ENCODE peak calls at places on chromosomes 11 and 22, in nine cellular contexts. One of them, this sample, is unnamed.

GRCh38 chr22:36770116-36770945 is 5.6 kb downstream of the IFT27 start:
- DNase-seq in stomach: no peak
- DNase-seq in IMR-90: no peak
- DNase-seq in heart left ventricle: no peak
- DNase-seq in A549: no peak
- DNase-seq in body of pancreas: no peak
- DNase-seq in lower leg skin: peak; percentile 82
- DNase-seq in HCT116: no peak
- DNase-seq in tibial nerve: no peak
- DNase-seq in this sample: no peak

GRCh38 chr11:74742070-74742469 is 6.6 kb upstream of the RNF169 start:
- DNase-seq in stomach: no peak
- DNase-seq in IMR-90: no peak
- DNase-seq in heart left ventricle: no peak
- DNase-seq in A549: no peak
- DNase-seq in body of pancreas: no peak
- DNase-seq in lower leg skin: no peak
- DNase-seq in HCT116: no peak
- DNase-seq in tibial nerve: no peak
- DNase-seq in this sample: no peak

GRCh38 chr11:121909571-121909970 is 206.4 kb downstream of the BLID start:
- DNase-seq in stomach: no peak
- DNase-seq in IMR-90: no peak
- DNase-seq in heart left ventricle: no peak
- DNase-seq in A549: no peak
- DNase-seq in body of pancreas: no peak
- DNase-seq in lower leg skin: no peak
- DNase-seq in HCT116: no peak
- DNase-seq in tibial nerve: no peak
- DNase-seq in this sample: no peak

GRCh38 chr22:20111045-20111688 is 4.7 kb upstream of the RANBP1 start:
- DNase-seq in stomach: no peak
- DNase-seq in IMR-90: peak; percentile 5
- DNase-seq in heart left ventricle: no peak
- DNase-seq in A549: peak; percentile 65
- DNase-seq in body of pancreas: no peak
- DNase-seq in lower leg skin: no peak
- DNase-seq in HCT116: peak; percentile 51
- DNase-seq in tibial nerve: no peak
- DNase-seq in this sample: no peak

GRCh38 chr11:66542362-66542761 is 3.5 kb downstream of the ZDHHC24 start:
- DNase-seq in stomach: no peak
- DNase-seq in IMR-90: peak; percentile 34
- DNase-seq in heart left ventricle: no peak
- DNase-seq in A549: no peak
- DNase-seq in body of pancreas: no peak
- DNase-seq in lower leg skin: no peak
- DNase-seq in HCT116: no peak
- DNase-seq in tibial nerve: no peak
- DNase-seq in this sample: no peak

GRCh38 chr22:21775061-21775460 is 39.5 kb upstream of the YPEL1 start:
- DNase-seq in stomach: no peak
- DNase-seq in IMR-90: peak; percentile 61
- DNase-seq in heart left ventricle: no peak
- DNase-seq in A549: no peak
- DNase-seq in body of pancreas: no peak
- DNase-seq in lower leg skin: peak; percentile 49
- DNase-seq in HCT116: no peak
- DNase-seq in tibial nerve: no peak
- DNase-seq in this sample: no peak

GRCh38 chr11:65047581-65048422 is 6.8 kb downstream of the SAC3D1 start:
- DNase-seq in stomach: no peak
- DNase-seq in IMR-90: no peak
- DNase-seq in heart left ventricle: peak; percentile 38
- DNase-seq in A549: no peak
- DNase-seq in body of pancreas: no peak
- DNase-seq in lower leg skin: peak; percentile 88
- DNase-seq in HCT116: no peak
- DNase-seq in tibial nerve: peak; percentile 19
- DNase-seq in this sample: no peak

GRCh38 chr11:33059331-33060007 is 20.1 kb downstream of the TCP11L1 start:
- DNase-seq in stomach: no peak
- DNase-seq in IMR-90: no peak
- DNase-seq in heart left ventricle: no peak
- DNase-seq in A549: no peak
- DNase-seq in body of pancreas: no peak
- DNase-seq in lower leg skin: no peak
- DNase-seq in HCT116: no peak
- DNase-seq in tibial nerve: no peak
- DNase-seq in this sample: no peak

DNA sequence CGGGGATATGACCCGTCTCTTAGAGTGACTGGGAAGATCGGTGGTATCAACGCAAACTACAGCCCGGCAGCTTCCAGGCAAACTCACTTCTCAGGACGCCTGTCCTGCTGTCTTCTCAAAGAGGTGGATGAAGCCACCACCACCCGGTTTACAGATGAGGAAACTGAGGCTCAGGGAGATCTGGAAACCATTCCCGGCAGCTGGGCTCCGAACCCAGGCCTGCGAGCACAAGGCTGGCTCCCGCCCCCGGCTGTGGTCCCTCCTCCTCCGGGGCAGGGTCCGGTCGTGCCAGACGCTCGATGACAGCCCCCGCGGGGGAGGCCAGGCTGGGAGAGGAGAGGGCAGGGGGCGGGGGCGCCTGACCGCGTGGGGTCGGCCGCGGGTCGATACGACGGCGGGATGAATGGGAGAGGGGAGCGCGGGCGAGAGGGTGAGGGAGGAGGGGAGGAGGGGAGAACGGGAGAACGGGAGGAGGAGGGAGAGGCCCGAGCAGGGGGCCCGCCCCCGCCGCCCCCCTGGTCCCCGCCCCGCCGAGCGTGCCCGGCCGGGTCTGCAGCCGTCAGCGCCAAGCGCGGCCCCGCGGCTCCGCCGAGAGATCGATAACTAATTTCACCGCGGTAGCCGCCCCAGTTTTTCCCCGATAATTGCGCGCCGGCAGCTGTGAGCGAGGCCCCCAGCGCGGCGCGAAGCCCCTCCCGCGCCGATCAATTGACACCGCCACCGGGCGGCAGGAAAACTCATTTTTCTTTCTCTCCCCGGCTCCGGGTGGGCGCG is 14.0 kb downstream of the IGLL1 start:
- DNase-seq in stomach: no peak
- DNase-seq in IMR-90: no peak
- DNase-seq in heart left ventricle: no peak
- DNase-seq in A549: no peak
- DNase-seq in body of pancreas: peak; percentile 38
- DNase-seq in lower leg skin: no peak
- DNase-seq in HCT116: no peak
- DNase-seq in tibial nerve: no peak
- DNase-seq in this sample: no peak
- TF ChIP-seq CTCF in stomach: no peak
- TF ChIP-seq CTCF in IMR-90: no peak
- TF ChIP-seq CTCF in heart left ventricle: no peak
- TF ChIP-seq CTCF in A549: no peak
- TF ChIP-seq CTCF in body of pancreas: no peak
- TF ChIP-seq CTCF in lower leg skin: no peak
- TF ChIP-seq CTCF in HCT116: no peak
- TF ChIP-seq CTCF in tibial nerve: no peak
- TF ChIP-seq CTCF in this sample: no peak

GRCh38 chr11:44376423-44376822 is 66.5 kb upstream of the ALX4 start:
- DNase-seq in stomach: no peak
- DNase-seq in IMR-90: no peak
- DNase-seq in heart left ventricle: no peak
- DNase-seq in A549: no peak
- DNase-seq in body of pancreas: no peak
- DNase-seq in lower leg skin: peak; percentile 46
- DNase-seq in HCT116: no peak
- DNase-seq in tibial nerve: no peak
- DNase-seq in this sample: no peak

GRCh38 chr11:44368886-44369285 is 58.9 kb upstream of the ALX4 start:
- DNase-seq in stomach: no peak
- DNase-seq in IMR-90: no peak
- DNase-seq in heart left ventricle: no peak
- DNase-seq in A549: no peak
- DNase-seq in body of pancreas: no peak
- DNase-seq in lower leg skin: no peak
- DNase-seq in HCT116: no peak
- DNase-seq in tibial nerve: no peak
- DNase-seq in this sample: no peak

GRCh38 chr11:44374001-44374400 is 64.1 kb upstream of the ALX4 start:
- DNase-seq in stomach: no peak
- DNase-seq in IMR-90: no peak
- DNase-seq in heart left ventricle: no peak
- DNase-seq in A549: no peak
- DNase-seq in body of pancreas: no peak
- DNase-seq in lower leg skin: peak; percentile 39
- DNase-seq in HCT116: no peak
- DNase-seq in tibial nerve: no peak
- DNase-seq in this sample: no peak

GRCh38 chr11:44372989-44373388 is 63.0 kb upstream of the ALX4 start:
- DNase-seq in stomach: no peak
- DNase-seq in IMR-90: no peak
- DNase-seq in heart left ventricle: no peak
- DNase-seq in A549: no peak
- DNase-seq in body of pancreas: no peak
- DNase-seq in lower leg skin: peak; percentile 9
- DNase-seq in HCT116: no peak
- DNase-seq in tibial nerve: no peak
- DNase-seq in this sample: no peak

DNA sequence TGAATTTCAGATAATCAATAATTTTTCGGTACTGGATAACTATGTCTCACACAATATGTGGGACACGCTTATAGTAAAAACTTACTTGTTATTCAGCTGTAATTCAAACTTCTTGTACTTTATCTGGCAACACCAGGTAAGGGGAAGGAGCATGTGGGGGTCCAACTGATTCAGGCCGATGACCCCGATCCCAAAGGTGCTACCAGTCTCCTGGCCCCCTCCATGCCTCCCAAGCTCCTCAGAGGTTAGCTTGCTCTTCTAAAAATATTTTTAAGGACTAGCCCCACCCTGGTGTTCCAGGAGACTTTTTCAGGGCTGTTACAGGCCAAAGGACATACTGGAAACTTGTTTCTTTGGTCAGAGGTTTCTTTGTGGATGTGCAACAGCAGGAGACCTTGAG is 61.8 kb upstream of the ALX4 start:
- DNase-seq in stomach: no peak
- DNase-seq in IMR-90: no peak
- DNase-seq in heart left ventricle: no peak
- DNase-seq in A549: no peak
- DNase-seq in body of pancreas: no peak
- DNase-seq in lower leg skin: no peak
- DNase-seq in HCT116: no peak
- DNase-seq in tibial nerve: no peak
- DNase-seq in this sample: no peak
- TF ChIP-seq POLR2A in stomach: no peak
- TF ChIP-seq POLR2A in IMR-90: no peak
- TF ChIP-seq POLR2A in heart left ventricle: no peak
- TF ChIP-seq POLR2A in A549: no peak
- TF ChIP-seq POLR2A in body of pancreas: no peak
- TF ChIP-seq POLR2A in lower leg skin: no peak
- TF ChIP-seq POLR2A in HCT116: no peak
- TF ChIP-seq POLR2A in tibial nerve: no peak
- TF ChIP-seq POLR2A in this sample: no peak

GRCh38 chr22:50014053-50014501 is 1.5 kb upstream of the IL17REL start:
- DNase-seq in stomach: no peak
- DNase-seq in IMR-90: no peak
- DNase-seq in heart left ventricle: no peak
- DNase-seq in A549: no peak
- DNase-seq in body of pancreas: no peak
- DNase-seq in lower leg skin: no peak
- DNase-seq in HCT116: no peak
- DNase-seq in tibial nerve: no peak
- DNase-seq in this sample: no peak

GRCh38 chr22:50016988-50017700 is 4.6 kb upstream of the IL17REL start:
- DNase-seq in stomach: peak; percentile 63
- DNase-seq in IMR-90: no peak
- DNase-seq in heart left ventricle: no peak
- DNase-seq in A549: no peak
- DNase-seq in body of pancreas: peak; percentile 5
- DNase-seq in lower leg skin: no peak
- DNase-seq in HCT116: no peak
- DNase-seq in tibial nerve: no peak
- DNase-seq in this sample: no peak

GRCh38 chr22:50016308-50016987 is 3.9 kb upstream of the IL17REL start:
- DNase-seq in stomach: no peak
- DNase-seq in IMR-90: no peak
- DNase-seq in heart left ventricle: no peak
- DNase-seq in A549: no peak
- DNase-seq in body of pancreas: peak; percentile 3
- DNase-seq in lower leg skin: no peak
- DNase-seq in HCT116: no peak
- DNase-seq in tibial nerve: no peak
- DNase-seq in this sample: no peak

GRCh38 chr22:50015451-50016307 is 3.1 kb upstream of the IL17REL start:
- DNase-seq in stomach: no peak
- DNase-seq in IMR-90: no peak
- DNase-seq in heart left ventricle: no peak
- DNase-seq in A549: no peak
- DNase-seq in body of pancreas: peak; percentile 3
- DNase-seq in lower leg skin: no peak
- DNase-seq in HCT116: no peak
- DNase-seq in tibial nerve: no peak
- DNase-seq in this sample: no peak

DNA sequence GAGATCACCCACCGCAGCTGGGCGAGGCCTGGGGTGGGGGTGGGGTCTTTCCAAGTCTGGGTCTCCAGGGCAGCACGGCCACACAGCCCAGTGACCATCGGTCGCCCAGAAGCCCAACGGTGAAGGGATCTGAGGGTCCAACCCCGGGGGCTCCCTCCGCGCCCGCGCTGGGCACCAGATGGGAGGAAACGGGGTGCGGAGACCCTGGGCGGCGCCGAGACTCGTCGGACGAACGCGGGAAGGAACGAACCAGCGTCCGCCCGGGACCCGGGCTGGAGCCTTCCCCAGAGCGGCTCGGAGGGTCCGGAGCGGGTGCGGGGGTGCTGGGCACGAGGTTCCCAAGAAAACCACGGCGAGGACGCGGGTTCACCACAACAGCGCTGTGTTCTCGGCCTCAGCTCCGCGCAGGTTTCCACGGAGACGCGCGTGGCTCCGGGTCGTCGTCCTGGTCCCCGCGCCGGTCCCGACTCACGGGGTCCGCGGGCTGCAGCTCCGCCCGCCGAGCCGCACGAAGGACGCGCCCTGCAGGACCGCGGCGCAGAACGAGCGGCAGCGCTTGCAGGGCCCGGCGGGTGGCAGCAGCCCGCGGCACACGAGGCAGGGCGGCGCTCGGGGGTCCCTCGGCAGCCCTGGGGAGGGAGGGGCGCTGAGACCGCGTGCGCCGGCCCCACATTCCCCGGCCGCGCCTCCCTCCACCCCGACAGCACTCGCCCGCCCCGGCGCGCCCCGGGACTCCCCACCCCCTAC is 2.3 kb upstream of the IL17REL start:
- DNase-seq in stomach: no peak
- DNase-seq in IMR-90: no peak
- DNase-seq in heart left ventricle: no peak
- DNase-seq in A549: no peak
- DNase-seq in body of pancreas: peak; percentile 6
- DNase-seq in lower leg skin: no peak
- DNase-seq in HCT116: no peak
- DNase-seq in tibial nerve: no peak
- DNase-seq in this sample: no peak
- H3K4me3 ChIP-seq in stomach: peak overlapping the region; percentile 40
- H3K4me3 ChIP-seq in IMR-90: no peak overlapping the region
- H3K4me3 ChIP-seq in heart left ventricle: no peak overlapping the region
- H3K4me3 ChIP-seq in A549: no peak overlapping the region
- H3K4me3 ChIP-seq in body of pancreas: no peak overlapping the region
- H3K4me3 ChIP-seq in lower leg skin: no peak overlapping the region
- H3K4me3 ChIP-seq in HCT116: no peak overlapping the region
- H3K4me3 ChIP-seq in tibial nerve: no peak overlapping the region
- H3K4me3 ChIP-seq in this sample: no peak overlapping the region

GRCh38 chr11:2173150-2173693 is 1.6 kb upstream of the TH start:
- DNase-seq in stomach: no peak
- DNase-seq in IMR-90: no peak
- DNase-seq in heart left ventricle: no peak
- DNase-seq in A549: no peak
- DNase-seq in body of pancreas: no peak
- DNase-seq in lower leg skin: no peak
- DNase-seq in HCT116: no peak
- DNase-seq in tibial nerve: no peak
- DNase-seq in this sample: no peak
- TF ChIP-seq CTCF in stomach: no peak
- TF ChIP-seq CTCF in IMR-90: peak; percentile 34
- TF ChIP-seq CTCF in heart left ventricle: peak; percentile 16
- TF ChIP-seq CTCF in A549: peak; percentile 37
- TF ChIP-seq CTCF in body of pancreas: no peak
- TF ChIP-seq CTCF in lower leg skin: no peak
- TF ChIP-seq CTCF in HCT116: no peak
- TF ChIP-seq CTCF in tibial nerve: no peak
- TF ChIP-seq CTCF in this sample: no peak